ENCODE peak calls at places on chromosomes 16 and 17, in nine cellular contexts. I is HuH-7.5; U is amniotic stem cell; E is NCI-H748 treated with DMSO at 0.1 percent for 48 hours; K is SJSA1; J is BJ; B is activated effector memory CD4-positive, alpha-beta T cell treated with anti-CD3 and anti-CD28 coated beads, Interleukin-2, amount 50 U/mL, for 16 hours; F is T-helper 1 cell; W is lung. L is an unnamed sample.

GRCh38 chr17:36864230-36864629 is 73.0 kb upstream of the LHX1 start:
- DNase-seq in I (no peak), U (no peak), E (no peak), K (no peak), J (no peak), B (no peak), F (no peak), W (no peak), L (no peak)

GRCh38 chr17:76085066-76085730 is 6.2 kb downstream of the ZACN start:
- DNase-seq in I (no peak), U (no peak), E (no peak), K (no peak), J (no peak), B (no peak), F (no peak), W (no peak), L (no peak)

GRCh38 chr16:9311303-9311954 is 220.0 kb downstream of the HAPSTR1 start:
- DNase-seq in I (no peak), U (no peak), E (no peak), K (no peak), J (no peak), B (no peak), F (no peak), W (no peak), L (no peak)

GRCh38 chr17:74192950-74193781 is 10.3 kb upstream of the RPL38 start:
- DNase-seq in I (no peak), U (no peak), E (no peak), K (no peak), J (no peak), B (no peak), F (no peak), W (no peak), L (peak; percentile 74)

GRCh38 chr16:56600398-56600999 is 7.9 kb upstream of the MT2A start:
- DNase-seq in I (no peak), U (peak; percentile 50), E (peak; percentile 0), K (peak; percentile 32), J (no peak), B (no peak), F (no peak), W (no peak), L (peak; percentile 25)

GRCh38 chr16:78528265-78528664 is 428.8 kb downstream of the WWOX start:
- DNase-seq in I (no peak), U (no peak), E (no peak), K (no peak), J (no peak), B (no peak), F (no peak), W (no peak), L (no peak)

GRCh38 chr17:74941128-74941725 is 5.5 kb downstream of the OTOP3 start:
- DNase-seq in I (no peak), U (no peak), E (no peak), K (no peak), J (no peak), B (no peak), F (no peak), W (no peak), L (no peak)

GRCh38 chr17:61307905-61308886 is 91.4 kb upstream of the TBX2 start:
- DNase-seq in I (no peak), U (peak; percentile 75), E (no peak), K (peak; percentile 83), J (peak; percentile 98), B (no peak), F (no peak), W (peak; percentile 40), L (no peak)

GRCh38 chr16:68643227-68643626 is 1.9 kb upstream of the CDH3 start:
- DNase-seq in I (no peak), U (no peak), E (no peak), K (no peak), J (no peak), B (no peak), F (no peak), W (no peak), L (no peak)

GRCh38 chr17:30345089-30345433 is 11.2 kb upstream of the TMIGD1 start:
- DNase-seq in I (no peak), U (no peak), E (no peak), K (no peak), J (no peak), B (no peak), F (no peak), W (no peak), L (no peak)

GRCh38 chr17:78144736-78145641 is 1.2 kb upstream of the C17orf99 start:
- DNase-seq in I (no peak), U (no peak), E (no peak), K (no peak), J (no peak), B (no peak), F (no peak), W (peak; percentile 90), L (no peak)

GRCh38 chr17:21124096-21124495 is 2.7 kb upstream of the DHRS7B start:
- DNase-seq in I (no peak), U (no peak), E (no peak), K (peak; percentile 6), J (no peak), B (no peak), F (no peak), W (no peak), L (no peak)

GRCh38 chr16:73082608-73083007 is 34.7 kb upstream of the ZFHX3 start:
- DNase-seq in I (no peak), U (peak; percentile 59), E (no peak), K (peak; percentile 88), J (peak; percentile 98), B (no peak), F (no peak), W (no peak), L (no peak)

GRCh38 chr17:44005865-44006580 is 1.6 kb downstream of the NAGS start:
- DNase-seq in I (no peak), U (no peak), E (peak; percentile 36), K (no peak), J (no peak), B (peak; percentile 79), F (no peak), W (no peak), L (no peak)

GRCh38 chr17:14557482-14557881 is 256.6 kb downstream of the HS3ST3B1 start:
- DNase-seq in I (no peak), U (no peak), E (no peak), K (no peak), J (no peak), B (no peak), F (no peak), W (no peak), L (no peak)

GRCh38 chr16:12178251-12178990 is 201.9 kb downstream of the SNX29 start:
- DNase-seq in I (no peak), U (no peak), E (no peak), K (no peak), J (no peak), B (no peak), F (no peak), W (peak; percentile 44), L (no peak)

GRCh38 chr16:35559911-35560636 is 2100.7 kb downstream of the TP53TG3F start:
- DNase-seq in I (no peak), U (no peak), E (peak; percentile 87), K (no peak), J (no peak), B (no peak), F (no peak), W (no peak), L (no peak)

GRCh38 chr16:78509965-78510364 is 410.5 kb downstream of the WWOX start:
- DNase-seq in I (no peak), U (no peak), E (no peak), K (no peak), J (no peak), B (no peak), F (no peak), W (no peak), L (no peak)

GRCh38 chr16:86391987-86392386 is 118.3 kb upstream of the FOXF1 start:
- DNase-seq in I (no peak), U (no peak), E (no peak), K (peak; percentile 80), J (no peak), B (no peak), F (no peak), W (no peak), L (no peak)

L was measured in NCI-H1436.